ENCODE peak calls at places on chromosomes 5 and 9, in five cellular contexts. D is tibial artery, Q is transverse colon, R is IMR-90, S is fibroblast of mammary gland. I is an unnamed sample.
A peak's percentile ranks its signal among the peaks of the same experiment; 100 is the strongest.

GRCh38 chr9:98401140-98402025 is 145.9 kb upstream of the TBC1D2 start:
- DNase-seq in D (peak; percentile 17), S (no peak), Q (no peak), R (peak; percentile 12), I (no peak)

GRCh38 chr5:66041612-66042011 is 102.5 kb upstream of the SREK1 start:
- DNase-seq in Q (no peak), R (peak; percentile 9), S (no peak), D (no peak), I (no peak)

GRCh38 chr5:72658161-72658560 is 151.0 kb upstream of the ZNF366 start:
- DNase-seq in D (no peak), S (no peak), Q (no peak), R (no peak), I (no peak)

GRCh38 chr9:4866239-4866969 is 73.7 kb downstream of the RCL1 start:
- DNase-seq in Q (no peak), R (peak; percentile 3), D (no peak), S (peak; percentile 41), I (no peak)

GRCh38 chr5:85604786-85605185 is 1013.0 kb upstream of the COX7C start:
- DNase-seq in D (no peak), Q (no peak), S (no peak), R (no peak), I (no peak)

GRCh38 chr5:123538670-123539459 is 26.9 kb downstream of the CSNK1G3 start:
- DNase-seq in D (no peak), R (no peak), Q (no peak), S (peak; percentile 44), I (no peak)

GRCh38 chr9:129888085-129888808 is 53.0 kb downstream of the USP20 start:
- DNase-seq in Q (peak; percentile 84), R (no peak), S (no peak), D (no peak), I (no peak)

GRCh38 chr5:93359296-93359957 is 221.6 kb downstream of the NR2F1-AS1 start:
- DNase-seq in D (no peak), Q (no peak), R (peak; percentile 91), S (peak; percentile 82), I (no peak)

GRCh38 chr5:44332360-44332971 is 56.8 kb downstream of the FGF10 start:
- DNase-seq in R (peak; percentile 52), Q (no peak), S (peak; percentile 74), D (no peak), I (no peak)

GRCh38 chr5:163401271-163401670 is 36.1 kb upstream of the CCNG1 start:
- DNase-seq in D (no peak), Q (no peak), R (no peak), S (no peak), I (no peak)

GRCh38 chr9:127309715-127310114 is 45.1 kb downstream of the GARNL3 start:
- DNase-seq in S (no peak), D (no peak), R (no peak), Q (no peak), I (no peak)
- TF ChIP-seq CTCF in S (no peak), D (no peak), R (no peak), Q (no peak), I (no peak)

GRCh38 chr9:25353783-25354182 is 324.5 kb downstream of the TUSC1 start:
- DNase-seq in Q (no peak), D (no peak), S (no peak), R (no peak), I (no peak)

GRCh38 chr9:25350011-25350410 is 328.2 kb downstream of the TUSC1 start:
- DNase-seq in Q (no peak), S (no peak), D (no peak), R (no peak), I (no peak)
- TF ChIP-seq CTCF in Q (no peak), S (no peak), D (no peak), R (no peak), I (no peak)

GRCh38 chr5:100590867-100591266 is 55.7 kb downstream of the FAM174A start:
- DNase-seq in R (no peak), S (no peak), Q (no peak), D (no peak), I (no peak)
- TF ChIP-seq CTCF in R (no peak), S (no peak), Q (no peak), D (no peak), I (no peak)

GRCh38 chr5:139038618-139039305 is 159.4 kb downstream of the SIL1 start:
- DNase-seq in S (no peak), Q (no peak), R (no peak), D (no peak), I (no peak)
- TF ChIP-seq CTCF in S (peak; percentile 1), Q (no peak), R (no peak), D (no peak), I (peak; percentile 31)

GRCh38 chr5:60586307-60586901 is 113.6 kb downstream of the DEPDC1B start:
- DNase-seq in Q (no peak), S (peak; percentile 51), D (no peak), R (peak; percentile 50), I (no peak)
- TF ChIP-seq CTCF in Q (no peak), S (peak; percentile 40), D (peak; percentile 53), R (peak; percentile 51), I (peak; percentile 66)

DNA sequence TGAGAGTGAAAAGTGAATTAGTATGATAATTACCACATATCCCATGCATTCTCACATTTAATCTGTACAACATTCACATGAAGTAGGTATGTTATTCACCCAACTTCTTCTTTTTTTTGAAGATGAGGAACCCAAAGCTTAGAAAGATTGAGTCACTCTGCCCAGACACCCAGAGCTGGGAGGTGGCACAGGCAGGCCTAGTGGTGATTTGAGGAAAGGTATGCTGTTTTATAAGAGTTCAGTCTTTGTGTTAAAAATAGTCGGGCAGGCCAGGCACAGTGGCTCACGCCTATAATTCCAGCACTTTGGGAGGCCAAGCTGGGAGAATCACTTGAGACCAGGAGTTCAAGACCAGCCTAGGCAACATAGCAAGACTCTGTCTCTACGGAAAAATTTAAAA is 285.3 kb downstream of the NR3C1 start:
- DNase-seq in D (no peak), R (no peak), Q (no peak), S (no peak), I (no peak)
- TF ChIP-seq CTCF in D (no peak), R (no peak), Q (no peak), S (no peak), I (no peak)

DNA sequence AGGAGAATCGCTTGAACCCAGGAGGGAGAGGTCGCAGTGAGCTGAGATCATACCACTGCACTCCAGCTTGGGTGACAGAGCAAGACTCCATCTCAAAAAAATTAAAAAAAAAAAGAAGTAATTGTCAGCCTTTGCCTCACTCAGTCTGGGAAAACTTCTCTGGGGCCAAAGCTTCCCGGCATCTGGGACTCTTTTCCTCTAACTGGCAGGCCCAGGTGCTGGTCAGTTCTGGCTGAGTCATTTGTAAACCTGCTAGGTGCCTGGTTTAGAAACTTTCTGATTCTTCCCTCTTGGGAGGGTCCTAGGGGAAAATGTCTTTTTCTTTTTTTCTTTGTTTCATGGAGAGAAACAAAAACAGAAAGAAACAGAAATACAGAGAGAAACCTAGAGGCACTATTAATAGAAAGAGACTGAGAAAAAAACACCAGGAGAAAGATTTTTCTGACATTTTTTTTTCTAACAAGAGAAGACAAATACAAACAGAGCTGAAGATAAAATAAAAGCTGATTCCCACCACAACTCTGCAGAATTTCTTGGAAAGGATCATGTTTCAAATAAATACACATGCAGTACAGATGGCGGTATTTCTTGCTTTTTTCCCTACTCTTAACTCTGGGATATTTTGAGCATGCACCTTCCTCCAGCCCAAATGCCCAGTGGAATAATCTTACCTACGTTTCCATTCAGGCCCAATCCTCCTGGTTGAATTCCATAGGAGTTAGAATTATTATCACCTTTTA is 22.1 kb upstream of the UBAP2 start:
- DNase-seq in Q (no peak), D (no peak), S (peak; percentile 16), R (peak; percentile 67), I (no peak)
- TF ChIP-seq CTCF in Q (no peak), D (no peak), S (no peak), R (no peak), I (no peak)

DNA sequence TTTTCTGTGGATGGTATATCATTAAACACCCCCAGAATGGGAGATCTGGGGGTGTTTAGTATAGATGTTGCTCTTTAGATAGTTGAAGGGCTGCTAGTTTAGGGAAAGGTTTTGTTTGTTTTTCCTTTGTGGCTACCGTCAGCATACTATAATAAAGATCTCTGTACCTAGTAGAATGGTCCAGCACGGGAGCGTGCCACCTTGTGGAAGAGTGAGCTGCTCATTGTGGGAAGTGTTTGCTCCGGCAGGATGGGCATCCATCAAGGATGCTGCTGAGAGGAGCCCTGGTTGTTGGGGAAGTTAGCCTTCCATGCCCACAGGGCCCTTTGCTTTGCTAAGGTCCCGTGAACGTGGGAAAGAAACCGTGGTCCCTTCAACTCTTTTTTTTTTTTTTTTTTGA is 113.1 kb downstream of the LIFR start:
- DNase-seq in R (no peak), Q (no peak), D (no peak), S (no peak), I (no peak)
- TF ChIP-seq CTCF in R (no peak), Q (no peak), D (no peak), S (no peak), I (no peak)

GRCh38 chr9:15278290-15278689 is 28.7 kb downstream of the TTC39B start:
- DNase-seq in Q (no peak), R (no peak), D (no peak), S (no peak), I (no peak)

GRCh38 chr9:15278839-15279238 is 28.2 kb downstream of the TTC39B start:
- DNase-seq in D (no peak), S (no peak), R (no peak), Q (no peak), I (no peak)

GRCh38 chr9:15280647-15281046 is 26.4 kb downstream of the TTC39B start:
- DNase-seq in Q (no peak), R (no peak), D (no peak), S (no peak), I (no peak)

GRCh38 chr9:15276328-15276969 is 30.6 kb downstream of the TTC39B start:
- DNase-seq in Q (peak; percentile 61), S (no peak), D (no peak), R (no peak), I (no peak)

DNA sequence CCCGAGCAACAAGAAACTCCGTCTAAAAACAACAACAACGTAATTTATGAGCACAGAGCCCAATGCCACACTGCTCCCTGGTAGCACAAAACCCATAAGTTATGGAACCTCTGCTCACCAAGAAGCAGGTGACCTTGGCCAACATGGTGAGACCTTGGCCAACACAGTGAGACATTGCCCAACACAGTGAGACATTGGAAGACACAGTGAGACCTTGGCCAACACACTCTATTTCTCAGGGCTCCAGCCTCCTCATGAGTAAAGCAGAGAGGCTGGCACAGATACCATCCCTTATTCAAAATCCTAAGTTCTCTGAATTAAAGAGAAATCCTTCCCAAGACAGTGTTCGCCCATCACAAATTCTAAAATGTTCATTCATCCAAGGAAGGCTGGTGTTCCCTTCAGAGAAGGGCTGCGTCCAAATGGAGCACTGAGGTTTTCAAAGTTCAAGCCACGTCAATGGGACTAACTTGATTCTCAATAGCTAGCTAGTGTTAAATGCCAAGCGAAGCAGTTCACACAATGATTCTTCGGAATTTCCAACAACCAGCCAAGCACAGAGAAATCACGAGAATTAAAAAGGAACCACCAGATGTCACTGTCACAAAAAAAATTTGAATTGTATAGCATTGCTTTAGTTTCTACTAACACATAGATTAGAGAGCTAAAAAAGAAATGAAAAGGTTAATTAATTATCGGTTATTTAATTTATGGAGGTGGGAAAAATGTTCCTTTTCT is 29.4 kb downstream of the TTC39B start:
- DNase-seq in S (peak; percentile 45), R (peak; percentile 25), D (no peak), Q (no peak), I (no peak)
- TF ChIP-seq CTCF in S (peak; percentile 29), R (peak; percentile 51), D (peak; percentile 35), Q (peak; percentile 45), I (peak; percentile 60)